ENCODE peak calls at places on chromosomes 13 and 19, in seven cellular contexts. X is spleen, P is fibroblast of lung, O is iPS DF 6.9, S is esophagus muscularis mucosa, V is H7, E is body of pancreas. Q is an unnamed sample.

GRCh38 chr13:114266241-114266640 is 15.2 kb upstream of the UPF3A start:
- DNase-seq in X (no peak), P (no peak), O (no peak), S (no peak), V (no peak), E (no peak), Q (no peak)

GRCh38 chr13:65914707-65915106 is 1315.4 kb downstream of the PCDH9 start:
- DNase-seq in X (no peak), P (peak; percentile 73), O (no peak), S (no peak), V (no peak), E (no peak), Q (no peak)

GRCh38 chr19:41753936-41754529 is 1.3 kb upstream of the CEACAM6 start:
- DNase-seq in X (peak; percentile 79), P (peak; percentile 3), O (no peak), S (no peak), V (peak; percentile 49), E (peak; percentile 71), Q (peak; percentile 71)

GRCh38 chr13:34617684-34618083 is 324.4 kb upstream of the NBEA start:
- DNase-seq in X (no peak), P (peak; percentile 32), O (no peak), S (no peak), V (no peak), E (no peak), Q (no peak)

GRCh38 chr13:28744091-28744536 is 25.3 kb upstream of the SLC46A3 start:
- DNase-seq in X (no peak), P (peak; percentile 55), O (no peak), S (no peak), V (peak; percentile 43), E (no peak), Q (no peak)

GRCh38 chr19:49261602-49262001 is 63.4 kb downstream of the SLC6A16 start:
- DNase-seq in X (no peak), P (no peak), O (no peak), S (no peak), V (no peak), E (no peak), Q (no peak)

GRCh38 chr19:13998426-13998825 is 7.7 kb downstream of the RFX1 start:
- DNase-seq in X (no peak), P (no peak), O (no peak), S (no peak), V (no peak), E (no peak), Q (no peak)

GRCh38 chr13:35460061-35460460 is 16.4 kb downstream of the MAB21L1 start:
- DNase-seq in X (no peak), P (no peak), O (no peak), S (no peak), V (no peak), E (no peak), Q (no peak)

GRCh38 chr13:29849071-29849541 is 1.3 kb downstream of the UBL3 start:
- DNase-seq in X (peak; percentile 78), P (peak; percentile 49), O (no peak), S (no peak), V (peak; percentile 22), E (peak; percentile 22), Q (peak; percentile 32)

GRCh38 chr13:51804295-51805172 is 571 bp upstream of the DHRS12 start:
- DNase-seq in X (peak; percentile 83), P (no peak), O (no peak), S (no peak), V (peak; percentile 39), E (peak; percentile 59), Q (no peak)

GRCh38 chr19:30003862-30004261 is 61.8 kb downstream of the URI1 start:
- DNase-seq in X (no peak), P (no peak), O (no peak), S (no peak), V (no peak), E (no peak), Q (no peak)

GRCh38 chr19:58559275-58560006 is 1.0 kb upstream of the UBE2M start:
- DNase-seq in X (peak; percentile 95), P (peak; percentile 92), O (peak; percentile 92), S (peak; percentile 98), V (peak; percentile 99), E (peak; percentile 88), Q (peak; percentile 93)

GRCh38 chr19:29457413-29457812 is 68.4 kb upstream of the VSTM2B start:
- DNase-seq in X (no peak), P (no peak), O (no peak), S (peak; percentile 26), V (no peak), E (no peak), Q (no peak)

GRCh38 chr13:48457578-48458242 is 44.8 kb upstream of the LPAR6 start:
- DNase-seq in X (peak; percentile 67), P (no peak), O (no peak), S (no peak), V (peak; percentile 10), E (no peak), Q (no peak)

GRCh38 chr19:42323473-42323851 is 2.0 kb upstream of the MEGF8 start:
- DNase-seq in X (no peak), P (no peak), O (no peak), S (no peak), V (peak; percentile 88), E (no peak), Q (no peak)

GRCh38 chr19:58450836-58451357 is 525 bp upstream of the ZNF324B start:
- DNase-seq in X (no peak), P (no peak), O (no peak), S (no peak), V (no peak), E (peak; percentile 47), Q (no peak)

GRCh38 chr13:59641758-59642157 is 522.0 kb downstream of the DIAPH3 start:
- DNase-seq in X (no peak), P (peak; percentile 41), O (no peak), S (peak; percentile 10), V (no peak), E (no peak), Q (no peak)

GRCh38 chr19:6424190-6424938 is at the start of gene KHSRP:
- DNase-seq in X (no peak), P (no peak), O (no peak), S (no peak), V (peak; percentile 99), E (no peak), Q (no peak)

GRCh38 chr13:30676672-30677071 is 58.7 kb upstream of the ALOX5AP start:
- DNase-seq in X (no peak), P (peak; percentile 29), O (no peak), S (no peak), V (peak; percentile 47), E (no peak), Q (peak; percentile 20)

GRCh38 chr13:48818495-48818961 is 157.2 kb upstream of the FNDC3A start:
- DNase-seq in X (no peak), P (peak; percentile 97), O (no peak), S (no peak), V (no peak), E (no peak), Q (no peak)

GRCh38 chr19:19105365-19106060 is 32.8 kb downstream of the TMEM161A start:
- DNase-seq in X (no peak), P (peak; percentile 52), O (no peak), S (no peak), V (peak; percentile 96), E (no peak), Q (peak; percentile 68)

GRCh38 chr13:109152311-109152820 is 523.0 kb downstream of the MYO16 start:
- DNase-seq in X (no peak), P (no peak), O (no peak), S (no peak), V (no peak), E (no peak), Q (no peak)
- H3K4me3 ChIP-seq in X (no peak overlapping the region), P (no peak overlapping the region), O (no peak overlapping the region), S (no peak overlapping the region), V (no peak overlapping the region), E (no peak overlapping the region), Q (no peak overlapping the region)

GRCh38 chr13:45750566-45750965 is 48.4 kb downstream of the CBY2 start:
- DNase-seq in X (no peak), P (no peak), O (no peak), S (no peak), V (no peak), E (no peak), Q (no peak)
- H3K36me3 ChIP-seq in X (no peaks in the 10 kb centered on the region), P (no peaks in the 10 kb centered on the region), O (no peaks in the 10 kb centered on the region), S (no peaks in the 10 kb centered on the region), V (no peaks in the 10 kb centered on the region), E (no peaks in the 10 kb centered on the region), Q (no peaks in the 10 kb centered on the region)

GRCh38 chr13:72983085-72983768 is 75.6 kb upstream of the KLF5 start:
- DNase-seq in X (no peak), P (peak; percentile 25), O (no peak), S (no peak), V (no peak), E (peak; percentile 28), Q (peak; percentile 48)
- H3K4me3 ChIP-seq in X (no peak overlapping the region), P (no peak overlapping the region), O (no peak overlapping the region), S (no peak overlapping the region), V (no peak overlapping the region), E (no peak overlapping the region), Q (no peak overlapping the region)

DNA sequence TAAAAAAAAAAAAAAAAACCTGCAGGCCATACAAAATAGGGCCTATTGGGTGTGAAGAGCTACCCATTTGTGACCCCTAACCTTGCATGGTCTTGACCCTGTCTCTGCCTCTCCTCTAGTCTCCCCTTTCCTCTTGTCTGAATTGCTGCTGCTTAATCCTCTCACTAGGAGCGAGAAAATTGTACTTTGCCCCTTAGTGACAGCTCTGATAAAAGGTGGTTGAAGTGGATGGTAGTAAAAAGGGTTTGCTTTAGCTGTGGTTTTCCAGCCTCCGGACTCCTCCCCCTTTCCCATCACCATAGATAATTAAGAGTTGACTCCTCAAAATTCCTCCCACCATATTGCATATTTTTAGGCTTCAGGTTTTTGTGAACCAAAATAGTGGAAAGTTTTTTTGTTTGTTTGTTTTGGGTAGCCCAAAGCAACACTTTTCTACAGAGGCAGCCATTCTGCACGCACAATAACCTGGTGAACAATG is 23.5 kb downstream of the ACTN4 start:
- DNase-seq in X (no peak), P (peak; percentile 64), O (no peak), S (no peak), V (no peak), E (no peak), Q (peak; percentile 73)
- H3K36me3 ChIP-seq in X (peaks cover 17% of the 10 kb centered on the region), P (no peaks in the 10 kb centered on the region), O (no peaks in the 10 kb centered on the region), S (no peaks in the 10 kb centered on the region), V (no peaks in the 10 kb centered on the region), E (no peaks in the 10 kb centered on the region), Q (peaks cover 7% of the 10 kb centered on the region)

DNA sequence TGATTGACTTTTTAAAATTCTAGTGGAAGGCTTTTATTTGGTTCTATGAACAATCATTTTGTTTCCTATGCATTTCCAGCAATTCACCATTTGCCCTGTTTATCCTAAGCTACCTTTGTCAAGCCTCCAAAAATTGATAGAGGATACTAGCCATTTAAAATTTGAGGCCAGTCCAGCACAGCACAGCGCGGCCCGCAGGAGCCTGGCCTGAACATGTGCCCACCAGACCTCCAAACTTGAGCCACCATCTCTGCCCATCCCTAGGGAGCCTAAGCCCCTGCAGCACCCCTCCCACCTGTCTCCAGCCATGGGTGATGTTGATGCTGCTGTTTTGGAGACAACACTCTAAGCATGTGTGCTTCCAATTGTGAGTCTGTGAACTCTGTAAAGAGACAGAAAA is 57.5 kb downstream of the SPRYD7 start:
- DNase-seq in X (no peak), P (no peak), O (no peak), S (no peak), V (no peak), E (no peak), Q (no peak)
- H3K4me3 ChIP-seq in X (no peak overlapping the region), P (no peak overlapping the region), O (no peak overlapping the region), S (no peak overlapping the region), V (no peak overlapping the region), E (no peak overlapping the region), Q (no peak overlapping the region)

DNA sequence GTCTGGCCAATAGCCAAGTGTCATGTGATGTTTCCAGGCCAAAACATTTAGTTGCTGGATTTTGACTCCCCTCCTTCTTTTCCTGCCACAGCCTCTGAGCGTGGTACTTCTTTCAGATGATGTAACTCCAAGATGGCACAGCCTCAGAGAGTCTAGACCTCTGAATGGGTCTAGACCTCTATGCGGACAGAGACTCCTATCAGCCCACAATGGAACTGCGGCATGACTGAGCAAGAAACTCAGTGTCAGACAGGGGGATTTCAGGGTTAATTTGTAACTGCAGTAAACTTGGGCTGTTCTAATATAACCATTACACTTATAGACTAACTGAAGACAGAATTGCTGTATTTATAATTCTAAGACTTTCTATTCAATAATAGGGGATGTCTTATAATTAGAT is 42.6 kb upstream of the ZDHHC20 start:
- DNase-seq in X (no peak), P (no peak), O (no peak), S (no peak), V (peak; percentile 49), E (no peak), Q (no peak)
- H3K36me3 ChIP-seq in X (peaks cover 88% of the 10 kb centered on the region), P (no peaks in the 10 kb centered on the region), O (no peaks in the 10 kb centered on the region), S (peaks cover 43% of the 10 kb centered on the region), V (no peaks in the 10 kb centered on the region), E (peaks cover 7% of the 10 kb centered on the region), Q (no peaks in the 10 kb centered on the region)

Q was measured in Caco-2.